ENCODE peak calls at places on chromosomes 11 and 22, in four cellular contexts. W, T, O and Q are unnamed samples.

GRCh38 chr11:78651923-78652602 is 77.4 kb upstream of the NARS2 start:
- DNase-seq in T (no peak), O (no peak), W (no peak), Q (no peak)

GRCh38 chr22:25745341-25746011 is 3.5 kb downstream of the MYO18B start:
- DNase-seq in W (no peak), O (no peak), T (no peak), Q (no peak)

GRCh38 chr11:126543691-126544090 is 188.2 kb downstream of the ST3GAL4 start:
- DNase-seq in O (no peak), T (no peak), W (no peak), Q (no peak)

GRCh38 chr22:18056161-18056666 is 21.6 kb upstream of the PEX26 start:
- DNase-seq in T (no peak), W (peak), O (no peak), Q (no peak)

GRCh38 chr11:76626921-76627391 is 43.6 kb downstream of the LRRC32 start:
- DNase-seq in O (no peak), W (no peak), T (peak), Q (no peak)

GRCh38 chr11:32331098-32331497 is 104.2 kb downstream of the WT1 start:
- DNase-seq in W (no peak), T (no peak), O (no peak), Q (no peak)

GRCh38 chr11:36699271-36699670 is 101.2 kb upstream of the RAG2 start:
- DNase-seq in T (no peak), O (no peak), W (no peak), Q (no peak)

GRCh38 chr11:99268895-99269294 is 248.1 kb downstream of the CNTN5 start:
- DNase-seq in O (no peak), W (no peak), T (no peak), Q (no peak)

GRCh38 chr22:31937328-31937727 is 7.0 kb upstream of the YWHAH start:
- DNase-seq in W (no peak), T (no peak), O (peak), Q (no peak)

GRCh38 chr11:78656984-78657383 is 82.3 kb upstream of the NARS2 start:
- DNase-seq in O (no peak), T (no peak), W (no peak), Q (no peak)

GRCh38 chr11:109241988-109242387 is 180.0 kb upstream of the C11orf87 start:
- DNase-seq in W (no peak), T (no peak), O (no peak), Q (no peak)

GRCh38 chr11:45079943-45080719 is 66.3 kb upstream of the PRDM11 start:
- DNase-seq in O (no peak), T (no peak), W (no peak), Q (no peak)

GRCh38 chr11:45043755-45044475 is 93.2 kb upstream of the TP53I11 start:
- DNase-seq in T (no peak), W (no peak), O (no peak), Q (no peak)

GRCh38 chr11:3942160-3942955 is 86.9 kb downstream of the STIM1 start:
- DNase-seq in T (no peak), W (peak), O (no peak), Q (no peak)

GRCh38 chr11:3840289-3840869 is 380 bp downstream of the RHOG start:
- DNase-seq in O (no peak), T (no peak), W (no peak), Q (no peak)

GRCh38 chr22:41862530-41863266 is 29.8 kb downstream of the SREBF2 start:
- DNase-seq in O (no peak), T (peak), W (no peak), Q (no peak)

GRCh38 chr11:26858098-26858497 is 135.8 kb upstream of the FIBIN start:
- DNase-seq in T (no peak), W (no peak), O (no peak), Q (no peak)

GRCh38 chr11:102010776-102011500 is 36.3 kb upstream of the CFAP300 start:
- DNase-seq in W (peak), O (no peak), T (no peak), Q (peak)

GRCh38 chr11:107494036-107494435 is 36.4 kb upstream of the CWF19L2 start:
- DNase-seq in W (no peak), T (no peak), O (no peak), Q (no peak)
- TF ChIP-seq CREM in W (no peak), T (no peak), O (no peak), Q (no peak)

GRCh38 chr11:8315463-8315862 is 51.8 kb upstream of the LMO1 start:
- DNase-seq in O (no peak), T (no peak), W (no peak), Q (no peak)
- TF ChIP-seq CREM in O (no peak), T (no peak), W (no peak), Q (no peak)

DNA sequence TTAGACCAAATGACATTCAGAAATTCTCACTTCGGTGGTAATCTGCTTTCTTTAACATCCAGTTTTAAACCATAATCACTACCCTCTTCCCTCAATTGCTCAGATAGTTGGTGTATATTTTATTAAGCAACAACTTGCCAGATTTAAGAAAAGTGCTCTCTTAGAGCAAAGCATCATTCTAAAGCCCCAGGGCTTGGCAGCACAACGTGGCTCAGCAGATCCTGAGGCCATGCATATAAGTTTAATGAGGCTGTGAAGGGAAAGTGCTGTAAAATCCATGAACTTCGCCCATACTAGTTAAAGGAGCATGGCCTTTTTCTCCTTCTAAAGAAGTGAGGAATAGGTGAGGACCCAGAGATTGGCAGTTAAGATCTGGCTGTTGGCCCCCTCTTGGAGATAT is 482.3 kb upstream of the CCDC90B start:
- DNase-seq in T (no peak), O (no peak), W (no peak), Q (no peak)
- TF ChIP-seq CREM in T (no peak), O (no peak), W (no peak), Q (no peak)

GRCh38 chr11:119992171-119993051 is 145.5 kb downstream of the TRIM29 start:
- DNase-seq in O (no peak), T (no peak), W (no peak), Q (no peak)

GRCh38 chr11:119990306-119991021 is 147.4 kb downstream of the TRIM29 start:
- DNase-seq in W (no peak), T (no peak), O (no peak), Q (no peak)

GRCh38 chr11:119989422-119989821 is 148.5 kb downstream of the TRIM29 start:
- DNase-seq in T (no peak), O (no peak), W (no peak), Q (no peak)

GRCh38 chr11:119991669-119992068 is 146.2 kb downstream of the TRIM29 start:
- DNase-seq in T (no peak), W (no peak), O (no peak), Q (no peak)

DNA sequence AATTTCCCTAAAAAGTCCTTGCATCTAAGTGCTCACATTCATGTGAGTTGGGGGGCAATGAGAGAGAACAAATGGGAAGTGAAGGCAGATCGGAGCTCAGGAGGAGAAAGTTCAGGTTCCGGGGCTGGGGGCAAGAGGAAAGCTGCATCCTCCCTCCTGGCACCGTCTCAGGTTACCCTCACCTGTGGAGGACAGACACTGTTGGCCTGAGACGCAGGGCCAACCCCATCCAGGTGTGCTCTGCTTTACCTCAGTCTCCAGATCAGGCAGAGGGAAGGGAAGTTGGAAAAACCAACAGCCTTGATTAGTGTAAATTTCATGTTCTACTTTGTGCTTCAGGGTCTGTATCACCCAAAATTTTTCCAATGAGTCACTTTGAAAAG is 146.9 kb downstream of the TRIM29 start:
- DNase-seq in O (no peak), W (no peak), T (no peak), Q (no peak)
- TF ChIP-seq CREM in O (no peak), W (no peak), T (no peak), Q (no peak)

GRCh38 chr11:95087171-95087570 is 2.5 kb upstream of the ENDOD1 start:
- DNase-seq in W (no peak), O (no peak), T (no peak), Q (no peak)

GRCh38 chr11:95088946-95089619 is 563 bp upstream of the ENDOD1 start:
- DNase-seq in O (no peak), T (no peak), W (no peak), Q (no peak)

GRCh38 chr11:95091663-95092062 is 2.0 kb downstream of the ENDOD1 start:
- DNase-seq in W (no peak), T (no peak), O (no peak), Q (no peak)

GRCh38 chr11:95092549-95093324 is 3.1 kb downstream of the ENDOD1 start:
- DNase-seq in W (peak), T (no peak), O (peak), Q (no peak)

GRCh38 chr11:95089620-95090542 is at the start of gene ENDOD1:
- DNase-seq in W (peak), O (peak), T (no peak), Q (peak)
- TF ChIP-seq CREM in W (no peak), O (peak), T (no peak), Q (no peak)

DNA sequence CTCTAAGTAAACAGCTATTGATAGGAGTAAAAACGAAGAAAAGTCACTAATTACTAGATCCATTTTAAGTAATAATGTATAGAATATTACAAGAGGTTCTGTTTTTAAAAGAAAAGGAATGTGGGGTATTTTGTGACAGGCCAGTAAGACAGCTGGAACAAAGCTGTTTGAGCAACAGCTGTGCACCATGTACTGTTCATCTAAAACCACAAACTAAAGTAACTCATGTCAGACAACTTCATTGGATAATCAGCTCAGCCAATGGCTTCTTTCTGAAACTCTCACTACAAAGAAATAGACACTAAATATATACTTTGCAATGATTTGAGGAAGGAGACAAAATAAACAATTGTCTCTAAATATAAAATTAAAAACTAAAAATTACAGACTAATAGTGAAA is 16.1 kb downstream of the RRAS2 start:
- DNase-seq in T (no peak), O (no peak), W (no peak), Q (no peak)
- TF ChIP-seq CREM in T (no peak), O (no peak), W (no peak), Q (no peak)

DNA sequence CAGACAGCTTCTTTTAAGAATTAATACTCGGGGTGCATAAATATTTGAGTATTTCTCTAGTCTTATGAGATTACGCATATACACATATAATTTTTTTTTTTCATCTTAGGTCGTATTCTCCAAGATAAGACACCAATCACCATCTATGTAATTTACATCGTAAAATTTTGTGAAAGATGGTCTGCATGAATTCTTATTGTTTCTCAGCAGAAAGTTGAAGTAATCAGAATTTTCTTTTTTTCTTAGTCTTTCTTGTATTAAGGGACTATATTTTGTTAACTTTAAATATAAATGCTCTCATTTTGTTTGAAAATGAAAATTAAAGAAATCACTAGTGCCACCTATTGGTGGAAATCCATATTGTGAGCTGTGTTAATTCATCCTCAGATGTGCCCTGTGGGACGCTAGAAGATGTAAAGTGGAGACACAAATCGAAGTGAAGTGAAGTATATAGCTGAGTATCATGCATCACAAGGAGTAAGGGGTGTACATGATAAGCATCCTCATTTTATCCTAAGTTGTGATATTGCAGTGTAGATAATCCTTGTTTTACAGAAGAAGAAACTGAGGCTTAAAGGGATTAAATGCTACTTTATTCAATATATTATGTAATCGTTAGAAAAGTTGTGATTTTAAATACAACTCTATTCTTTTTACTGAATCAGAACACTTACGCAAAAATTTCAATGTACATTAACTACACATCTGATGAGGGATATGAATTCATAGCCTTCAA is 2084.3 kb downstream of the LRRC4C start:
- DNase-seq in O (peak), T (no peak), W (peak), Q (no peak)
- TF ChIP-seq CREM in O (no peak), T (no peak), W (no peak), Q (no peak)

GRCh38 chr22:44019846-44020245 is 4.3 kb upstream of the PARVB start:
- DNase-seq in W (no peak), O (no peak), T (no peak), Q (no peak)
- TF ChIP-seq CREM in W (no peak), O (no peak), T (no peak), Q (no peak)

GRCh38 chr22:48268771-48269552 is 1506.5 kb downstream of the TBC1D22A start:
- DNase-seq in W (no peak), O (no peak), T (no peak), Q (no peak)
- TF ChIP-seq CREM in W (no peak), O (no peak), T (no peak), Q (no peak)